ENCODE peak calls at places on chromosomes 16 and 17, in nine cellular contexts. I is hypothalamus; R is M059J; U is lower leg skin; T is activated T-helper 1 cell treated with Interleukin-2 at 50 U/mL for 16 hours; W is AG09309; V is ELF-1; K is activated CD4-positive, alpha-beta T cell treated with anti-CD3 and anti-CD28 coated beads, Interleukin-2, amount 50 U/mL, for 4 hours; G is mesendoderm. A is an unnamed sample.

GRCh38 chr16:31455601-31456314 is 3.5 kb upstream of the ARMC5 start:
- DNase-seq in K (peak), W (no peak), I (no peak), G (peak), V (no peak), T (no peak), R (peak), U (no peak), A (no peak)

GRCh38 chr17:41624208-41625101 is at the start of gene KRT17:
- DNase-seq in I (no peak), K (no peak), G (peak), W (no peak), T (no peak), R (no peak), U (no peak), V (peak), A (no peak)

GRCh38 chr16:29023279-29024278 is 38.7 kb downstream of the LAT start:
- DNase-seq in U (no peak), T (no peak), G (no peak), R (peak), I (no peak), W (no peak), K (no peak), V (no peak), A (no peak)

GRCh38 chr16:82750078-82750477 is 123.3 kb downstream of the CDH13 start:
- DNase-seq in K (no peak), G (no peak), I (no peak), T (no peak), U (no peak), V (no peak), R (peak), W (no peak), A (no peak)

GRCh38 chr17:78027121-78027520 is 68.6 kb downstream of the TNRC6C start:
- DNase-seq in I (no peak), G (no peak), T (no peak), V (no peak), R (no peak), K (no peak), U (no peak), W (no peak), A (no peak)

GRCh38 chr17:18987862-18988545 is 16.6 kb downstream of the FAM83G start:
- DNase-seq in R (no peak), V (no peak), T (no peak), W (no peak), G (no peak), I (no peak), K (no peak), U (no peak), A (no peak)

GRCh38 chr17:31746884-31747495 is 112.1 kb downstream of the COPRS start:
- DNase-seq in G (no peak), V (no peak), K (no peak), I (no peak), R (no peak), W (no peak), T (no peak), U (no peak), A (no peak)

GRCh38 chr17:307295-307691 is 45.3 kb downstream of the RPH3AL start:
- DNase-seq in V (no peak), U (no peak), I (no peak), G (no peak), T (no peak), W (no peak), K (no peak), R (no peak), A (no peak)

GRCh38 chr16:89544713-89545043 is 15.8 kb upstream of the RPL13 start:
- DNase-seq in I (no peak), U (no peak), K (no peak), W (no peak), R (no peak), T (no peak), G (no peak), V (no peak), A (no peak)

GRCh38 chr17:77182205-77182604 is 41.4 kb downstream of the SEC14L1 start:
- DNase-seq in U (no peak), W (no peak), I (no peak), G (no peak), T (no peak), R (no peak), V (no peak), K (no peak), A (no peak)

GRCh38 chr17:65914784-65915342 is 277.1 kb downstream of the CEP112 start:
- DNase-seq in V (no peak), U (no peak), G (no peak), T (no peak), W (no peak), K (no peak), I (no peak), R (no peak), A (no peak)

GRCh38 chr16:23182206-23182674 is 305 bp upstream of the SCNN1G start:
- DNase-seq in U (peak), V (peak), K (peak), T (peak), G (peak), W (no peak), I (peak), R (peak), A (peak)

GRCh38 chr16:1156111-1156982 is 3.4 kb downstream of the CACNA1H start:
- DNase-seq in U (no peak), I (no peak), V (no peak), R (no peak), W (no peak), T (no peak), G (no peak), K (no peak), A (no peak)

GRCh38 chr17:11418367-11418766 is 177.4 kb downstream of the SHISA6 start:
- DNase-seq in T (no peak), V (no peak), I (no peak), U (no peak), W (no peak), R (no peak), G (no peak), K (no peak), A (no peak)

GRCh38 chr16:85861095-85861825 is 37.7 kb upstream of the IRF8 start:
- DNase-seq in G (no peak), T (no peak), R (peak), V (no peak), K (no peak), I (no peak), U (no peak), W (no peak), A (no peak)

GRCh38 chr17:42675348-42675983 is 1.3 kb downstream of the PLEKHH3 start:
- DNase-seq in W (no peak), G (no peak), K (no peak), T (no peak), I (no peak), R (no peak), V (no peak), U (no peak), A (no peak)

GRCh38 chr16:80804061-80804450 is 342 bp downstream of the CDYL2 start:
- DNase-seq in I (no peak), R (peak), T (peak), G (peak), K (peak), V (peak), U (no peak), W (peak), A (no peak)

GRCh38 chr17:44095647-44096496 is 25.3 kb downstream of the G6PC3 start:
- DNase-seq in W (peak), T (no peak), K (no peak), I (no peak), U (peak), G (peak), R (peak), V (peak), A (peak)

GRCh38 chr16:23207485-23207884 is 24.9 kb downstream of the SCNN1G start:
- DNase-seq in W (no peak), U (no peak), G (no peak), R (no peak), V (peak), I (no peak), K (no peak), T (no peak), A (peak)

GRCh38 chr17:1693339-1693738 is 8.7 kb upstream of the PRPF8 start:
- DNase-seq in G (no peak), W (no peak), I (no peak), T (no peak), K (no peak), V (no peak), U (no peak), R (peak), A (no peak)

GRCh38 chr17:58248955-58249269 is 10.5 kb downstream of the LPO start:
- DNase-seq in U (no peak), I (no peak), G (no peak), K (no peak), V (no peak), W (no peak), T (no peak), R (no peak), A (no peak)

GRCh38 chr17:2253362-2253761 is 50.2 kb downstream of the SMG6 start:
- DNase-seq in R (no peak), K (no peak), I (no peak), U (no peak), W (no peak), G (no peak), T (no peak), V (no peak), A (no peak)

GRCh38 chr16:69566437-69567030 is 768 bp downstream of the NFAT5 start:
- DNase-seq in T (no peak), U (peak), V (peak), I (peak), K (no peak), G (no peak), W (no peak), R (peak), A (peak)

GRCh38 chr17:71631483-71631882 is 489.3 kb upstream of the SOX9 start:
- DNase-seq in T (no peak), U (no peak), I (no peak), W (no peak), K (no peak), V (no peak), R (peak), G (no peak), A (no peak)

GRCh38 chr17:44323359-44324091 is 1.1 kb downstream of the SLC25A39 start:
- DNase-seq in V (peak), U (no peak), W (no peak), R (no peak), I (no peak), T (no peak), K (no peak), G (no peak), A (no peak)

GRCh38 chr17:58365185-58365979 is 13.4 kb upstream of the SUPT4H1 start:
- DNase-seq in T (no peak), U (no peak), R (no peak), K (no peak), G (no peak), W (no peak), V (peak), I (no peak), A (no peak)

GRCh38 chr16:90046971-90047713 is 27.9 kb upstream of the DBNDD1 start:
- DNase-seq in G (no peak), I (no peak), W (no peak), T (no peak), K (no peak), U (no peak), V (peak), R (peak), A (no peak)

GRCh38 chr16:82456683-82457082 is 170.1 kb upstream of the CDH13 start:
- DNase-seq in W (peak), V (peak), K (no peak), I (no peak), T (no peak), U (peak), G (peak), R (peak), A (no peak)

GRCh38 chr16:67555795-67556212 is 6.5 kb upstream of the CTCF start:
- DNase-seq in K (no peak), T (no peak), I (no peak), V (no peak), G (no peak), W (no peak), R (peak), U (no peak), A (no peak)